ENCODE peak calls at places on chromosome 1, in five cellular contexts. One of them, this sample, is unnamed.

GRCh38 chr1:174976436-174977107 is 23.2 kb upstream of the CACYBP start:
- DNase-seq in fibroblast of mammary gland: peak; percentile 79
- DNase-seq in brain microvascular endothelial cell: peak; percentile 54
- DNase-seq in AG04450: no peak
- DNase-seq in tibial artery: no peak
- DNase-seq in this sample: no peak

GRCh38 chr1:109978761-109979488 is 5.6 kb upstream of the AHCYL1 start:
- DNase-seq in AG04450: no peak
- DNase-seq in brain microvascular endothelial cell: no peak
- DNase-seq in fibroblast of mammary gland: no peak
- DNase-seq in tibial artery: no peak
- DNase-seq in this sample: no peak

GRCh38 chr1:147853391-147853790 is 49.2 kb upstream of the GJA8 start:
- DNase-seq in brain microvascular endothelial cell: peak; percentile 12
- DNase-seq in tibial artery: no peak
- DNase-seq in fibroblast of mammary gland: peak; percentile 6
- DNase-seq in AG04450: no peak
- DNase-seq in this sample: no peak

GRCh38 chr1:91745649-91746383 is 140.1 kb downstream of the TGFBR3 start:
- DNase-seq in fibroblast of mammary gland: peak; percentile 45
- DNase-seq in AG04450: no peak
- DNase-seq in brain microvascular endothelial cell: no peak
- DNase-seq in tibial artery: no peak
- DNase-seq in this sample: no peak

GRCh38 chr1:97761637-97762036 is 159.2 kb downstream of the DPYD start:
- DNase-seq in tibial artery: no peak
- DNase-seq in brain microvascular endothelial cell: no peak
- DNase-seq in fibroblast of mammary gland: no peak
- DNase-seq in AG04450: no peak
- DNase-seq in this sample: no peak

GRCh38 chr1:169624122-169624521 is 5.8 kb downstream of the SELP start:
- DNase-seq in tibial artery: no peak
- DNase-seq in brain microvascular endothelial cell: no peak
- DNase-seq in AG04450: no peak
- DNase-seq in fibroblast of mammary gland: no peak
- DNase-seq in this sample: no peak

GRCh38 chr1:145782166-145783099 is 41.5 kb downstream of the RNF115 start:
- DNase-seq in fibroblast of mammary gland: peak; percentile 94
- DNase-seq in AG04450: peak; percentile 69
- DNase-seq in brain microvascular endothelial cell: peak; percentile 58
- DNase-seq in tibial artery: no peak
- DNase-seq in this sample: no peak

GRCh38 chr1:28830814-28831213 is 18.8 kb downstream of the OPRD1 start:
- DNase-seq in AG04450: no peak
- DNase-seq in brain microvascular endothelial cell: no peak
- DNase-seq in fibroblast of mammary gland: no peak
- DNase-seq in tibial artery: no peak
- DNase-seq in this sample: no peak

GRCh38 chr1:53348491-53349368 is 20.9 kb upstream of the LRP8 start:
- DNase-seq in fibroblast of mammary gland: no peak
- DNase-seq in AG04450: no peak
- DNase-seq in tibial artery: peak; percentile 12
- DNase-seq in brain microvascular endothelial cell: no peak
- DNase-seq in this sample: peak; percentile 48

GRCh38 chr1:68780919-68781318 is 284.0 kb upstream of the DEPDC1 start:
- DNase-seq in AG04450: no peak
- DNase-seq in brain microvascular endothelial cell: no peak
- DNase-seq in tibial artery: no peak
- DNase-seq in fibroblast of mammary gland: no peak
- DNase-seq in this sample: no peak

GRCh38 chr1:174995916-174996315 is 3.8 kb upstream of the CACYBP start:
- DNase-seq in tibial artery: no peak
- DNase-seq in brain microvascular endothelial cell: peak; percentile 20
- DNase-seq in fibroblast of mammary gland: peak; percentile 65
- DNase-seq in AG04450: no peak
- DNase-seq in this sample: no peak

GRCh38 chr1:92486251-92487077 is at the start of gene GFI1:
- DNase-seq in brain microvascular endothelial cell: no peak
- DNase-seq in AG04450: no peak
- DNase-seq in fibroblast of mammary gland: no peak
- DNase-seq in tibial artery: no peak
- DNase-seq in this sample: no peak

GRCh38 chr1:102015728-102016127 is 19.0 kb upstream of the OLFM3 start:
- DNase-seq in tibial artery: no peak
- DNase-seq in AG04450: no peak
- DNase-seq in fibroblast of mammary gland: no peak
- DNase-seq in brain microvascular endothelial cell: no peak
- DNase-seq in this sample: no peak

GRCh38 chr1:87325982-87326738 is 2.5 kb upstream of the LMO4 start:
- DNase-seq in tibial artery: peak; percentile 25
- DNase-seq in brain microvascular endothelial cell: peak; percentile 40
- DNase-seq in fibroblast of mammary gland: peak; percentile 65
- DNase-seq in AG04450: no peak
- DNase-seq in this sample: no peak

GRCh38 chr1:110765640-110766335 is 91.0 kb upstream of the KCNA3 start:
- DNase-seq in AG04450: peak; percentile 18
- DNase-seq in brain microvascular endothelial cell: peak; percentile 28
- DNase-seq in fibroblast of mammary gland: peak; percentile 57
- DNase-seq in tibial artery: no peak
- DNase-seq in this sample: no peak

GRCh38 chr1:181504294-181505115 is 21.2 kb downstream of the CACNA1E start:
- DNase-seq in fibroblast of mammary gland: peak; percentile 25
- DNase-seq in brain microvascular endothelial cell: peak; percentile 7
- DNase-seq in tibial artery: no peak
- DNase-seq in AG04450: no peak
- DNase-seq in this sample: no peak

GRCh38 chr1:202664083-202664482 is 46.2 kb downstream of the SYT2 start:
- DNase-seq in brain microvascular endothelial cell: peak; percentile 22
- DNase-seq in AG04450: no peak
- DNase-seq in tibial artery: no peak
- DNase-seq in fibroblast of mammary gland: peak; percentile 27
- DNase-seq in this sample: no peak

GRCh38 chr1:117645343-117645742 is 39.5 kb downstream of the TENT5C start:
- DNase-seq in brain microvascular endothelial cell: no peak
- DNase-seq in AG04450: no peak
- DNase-seq in tibial artery: no peak
- DNase-seq in fibroblast of mammary gland: no peak
- DNase-seq in this sample: no peak

GRCh38 chr1:151197863-151198253 is 494 bp upstream of the PIP5K1A start:
- DNase-seq in fibroblast of mammary gland: no peak
- DNase-seq in AG04450: no peak
- DNase-seq in tibial artery: no peak
- DNase-seq in brain microvascular endothelial cell: no peak
- DNase-seq in this sample: no peak

GRCh38 chr1:202046227-202046626 is 35.8 kb downstream of the ELF3 start:
- DNase-seq in brain microvascular endothelial cell: no peak
- DNase-seq in tibial artery: no peak
- DNase-seq in fibroblast of mammary gland: no peak
- DNase-seq in AG04450: no peak
- DNase-seq in this sample: no peak

GRCh38 chr1:117838911-117839310 is 90.5 kb downstream of the GDAP2 start:
- DNase-seq in AG04450: no peak
- DNase-seq in fibroblast of mammary gland: peak; percentile 87
- DNase-seq in brain microvascular endothelial cell: peak; percentile 30
- DNase-seq in tibial artery: no peak
- DNase-seq in this sample: no peak

GRCh38 chr1:235923466-235924008 is 56.8 kb upstream of the LYST start:
- DNase-seq in tibial artery: no peak
- DNase-seq in AG04450: peak; percentile 53
- DNase-seq in brain microvascular endothelial cell: peak; percentile 43
- DNase-seq in fibroblast of mammary gland: peak; percentile 66
- DNase-seq in this sample: no peak

GRCh38 chr1:47765742-47766485 is 231.3 kb downstream of the TRABD2B start:
- DNase-seq in brain microvascular endothelial cell: no peak
- DNase-seq in AG04450: no peak
- DNase-seq in fibroblast of mammary gland: no peak
- DNase-seq in tibial artery: no peak
- DNase-seq in this sample: no peak

GRCh38 chr1:162587347-162587746 is 25.8 kb downstream of the UAP1 start:
- DNase-seq in brain microvascular endothelial cell: no peak
- DNase-seq in fibroblast of mammary gland: no peak
- DNase-seq in AG04450: no peak
- DNase-seq in tibial artery: no peak
- DNase-seq in this sample: no peak

GRCh38 chr1:205046870-205047269 is 3.9 kb downstream of the CNTN2 start:
- DNase-seq in brain microvascular endothelial cell: no peak
- DNase-seq in AG04450: no peak
- DNase-seq in fibroblast of mammary gland: no peak
- DNase-seq in tibial artery: no peak
- DNase-seq in this sample: no peak

GRCh38 chr1:19651141-19651737 is 7.1 kb downstream of the NBL1 start:
- DNase-seq in fibroblast of mammary gland: peak; percentile 63
- DNase-seq in brain microvascular endothelial cell: peak; percentile 43
- DNase-seq in tibial artery: no peak
- DNase-seq in AG04450: no peak
- DNase-seq in this sample: no peak

GRCh38 chr1:39127513-39127912 is 77.0 kb upstream of the MACF1 start:
- DNase-seq in tibial artery: peak; percentile 68
- DNase-seq in AG04450: no peak
- DNase-seq in brain microvascular endothelial cell: peak; percentile 59
- DNase-seq in fibroblast of mammary gland: peak; percentile 89
- DNase-seq in this sample: no peak

GRCh38 chr1:44110916-44111315 is 7.7 kb upstream of the KLF17 start:
- DNase-seq in brain microvascular endothelial cell: no peak
- DNase-seq in tibial artery: no peak
- DNase-seq in fibroblast of mammary gland: no peak
- DNase-seq in AG04450: no peak
- DNase-seq in this sample: no peak

GRCh38 chr1:44105810-44106209 is 12.8 kb upstream of the KLF17 start:
- DNase-seq in tibial artery: no peak
- DNase-seq in fibroblast of mammary gland: no peak
- DNase-seq in brain microvascular endothelial cell: no peak
- DNase-seq in AG04450: no peak
- DNase-seq in this sample: no peak

GRCh38 chr1:44111861-44112260 is 6.8 kb upstream of the KLF17 start:
- DNase-seq in AG04450: no peak
- DNase-seq in fibroblast of mammary gland: no peak
- DNase-seq in brain microvascular endothelial cell: no peak
- DNase-seq in tibial artery: no peak
- DNase-seq in this sample: no peak

GRCh38 chr1:44108971-44109370 is 9.7 kb upstream of the KLF17 start:
- DNase-seq in brain microvascular endothelial cell: no peak
- DNase-seq in AG04450: no peak
- DNase-seq in tibial artery: no peak
- DNase-seq in fibroblast of mammary gland: no peak
- DNase-seq in this sample: no peak

DNA sequence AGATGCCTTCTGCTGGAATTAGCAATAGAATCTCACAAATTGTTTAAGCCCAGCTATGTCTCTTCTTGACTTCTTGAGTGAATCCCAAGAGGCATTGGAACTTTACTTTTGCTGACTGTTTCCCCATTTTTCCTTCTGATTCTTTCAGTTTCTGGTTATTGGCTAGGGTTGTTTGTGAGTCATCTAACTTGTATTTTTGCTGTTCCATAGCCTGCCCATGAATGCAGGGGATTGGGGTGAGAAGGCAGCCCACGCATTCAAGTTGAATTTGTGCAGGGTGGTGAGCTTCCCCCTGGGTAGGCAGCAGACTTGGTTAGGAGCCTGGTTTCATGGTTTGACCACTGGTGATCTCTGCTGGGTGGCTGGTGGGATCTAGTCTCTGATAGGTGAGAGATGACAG is 10.4 kb upstream of the KLF17 start:
- DNase-seq in brain microvascular endothelial cell: no peak
- DNase-seq in AG04450: peak; percentile 8
- DNase-seq in fibroblast of mammary gland: peak; percentile 83
- DNase-seq in tibial artery: no peak
- DNase-seq in this sample: no peak
- H3K4me3 ChIP-seq in brain microvascular endothelial cell: no peak overlapping the region
- H3K4me3 ChIP-seq in AG04450: no peak overlapping the region
- H3K4me3 ChIP-seq in fibroblast of mammary gland: no peak overlapping the region
- H3K4me3 ChIP-seq in tibial artery: no peak overlapping the region
- H3K4me3 ChIP-seq in this sample: no peak overlapping the region

GRCh38 chr1:23485002-23485332 is 988 bp upstream of the ASAP3 start:
- DNase-seq in tibial artery: no peak
- DNase-seq in AG04450: no peak
- DNase-seq in brain microvascular endothelial cell: no peak
- DNase-seq in fibroblast of mammary gland: no peak
- DNase-seq in this sample: no peak
- H3K4me3 ChIP-seq in tibial artery: peak overlapping the region; percentile 81
- H3K4me3 ChIP-seq in AG04450: peak overlapping the region; percentile 81
- H3K4me3 ChIP-seq in brain microvascular endothelial cell: peak overlapping the region; percentile 67
- H3K4me3 ChIP-seq in fibroblast of mammary gland: peak overlapping the region; percentile 66
- H3K4me3 ChIP-seq in this sample: no peak overlapping the region

GRCh38 chr1:200659269-200659668 is 10.4 kb downstream of the DDX59 start:
- DNase-seq in AG04450: peak; percentile 2
- DNase-seq in brain microvascular endothelial cell: peak; percentile 18
- DNase-seq in fibroblast of mammary gland: no peak
- DNase-seq in tibial artery: no peak
- DNase-seq in this sample: peak; percentile 84

GRCh38 chr1:200665851-200666250 is 3.9 kb downstream of the DDX59 start:
- DNase-seq in fibroblast of mammary gland: peak; percentile 49
- DNase-seq in AG04450: no peak
- DNase-seq in tibial artery: no peak
- DNase-seq in brain microvascular endothelial cell: no peak
- DNase-seq in this sample: no peak

GRCh38 chr1:200666309-200666708 is 3.4 kb downstream of the DDX59 start:
- DNase-seq in brain microvascular endothelial cell: no peak
- DNase-seq in fibroblast of mammary gland: no peak
- DNase-seq in tibial artery: no peak
- DNase-seq in AG04450: no peak
- DNase-seq in this sample: no peak

GRCh38 chr1:200658037-200658808 is 11.5 kb downstream of the DDX59 start:
- DNase-seq in fibroblast of mammary gland: no peak
- DNase-seq in brain microvascular endothelial cell: no peak
- DNase-seq in AG04450: no peak
- DNase-seq in tibial artery: no peak
- DNase-seq in this sample: no peak

GRCh38 chr1:200660719-200661118 is 9.0 kb downstream of the DDX59 start:
- DNase-seq in brain microvascular endothelial cell: no peak
- DNase-seq in AG04450: no peak
- DNase-seq in tibial artery: peak; percentile 34
- DNase-seq in fibroblast of mammary gland: peak; percentile 59
- DNase-seq in this sample: no peak
- H3K4me3 ChIP-seq in brain microvascular endothelial cell: no peak overlapping the region
- H3K4me3 ChIP-seq in AG04450: no peak overlapping the region
- H3K4me3 ChIP-seq in tibial artery: no peak overlapping the region
- H3K4me3 ChIP-seq in fibroblast of mammary gland: no peak overlapping the region
- H3K4me3 ChIP-seq in this sample: no peak overlapping the region

DNA sequence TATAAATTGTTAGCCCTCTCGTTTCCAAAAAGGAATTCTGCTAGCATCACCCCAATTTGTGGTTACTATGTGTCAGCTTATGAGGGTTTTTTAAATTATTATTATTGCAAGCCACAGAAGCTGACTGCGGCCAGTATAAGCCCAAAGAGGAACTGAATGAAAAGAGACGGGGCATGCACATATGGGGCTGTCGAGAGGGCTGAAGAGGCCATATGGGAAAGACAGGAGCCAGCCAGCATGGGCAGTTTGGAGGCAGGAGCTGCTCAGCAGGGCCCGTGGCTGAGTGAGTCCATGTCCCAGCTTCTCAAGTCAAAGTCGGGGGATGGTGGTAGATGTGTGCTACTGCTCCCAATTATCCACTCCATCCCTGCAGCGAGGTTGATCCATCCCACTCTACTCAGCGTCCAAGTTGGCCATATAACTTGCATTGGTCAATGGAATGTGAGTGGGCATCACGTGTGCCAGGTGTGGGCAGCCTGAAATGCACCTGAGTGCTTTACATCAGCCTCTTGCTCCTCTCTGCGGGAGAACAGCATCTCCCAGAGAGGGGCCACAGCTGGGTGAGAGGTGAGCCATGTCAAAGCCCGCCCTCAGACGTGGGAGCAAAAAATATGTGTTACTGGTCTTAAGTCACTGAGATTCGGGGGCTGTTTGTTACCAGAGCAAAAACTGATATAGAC is 37.6 kb upstream of the LDLRAP1 start:
- DNase-seq in tibial artery: no peak
- DNase-seq in fibroblast of mammary gland: no peak
- DNase-seq in AG04450: no peak
- DNase-seq in brain microvascular endothelial cell: no peak
- DNase-seq in this sample: peak; percentile 13
- H3K4me3 ChIP-seq in tibial artery: no peak overlapping the region
- H3K4me3 ChIP-seq in fibroblast of mammary gland: no peak overlapping the region
- H3K4me3 ChIP-seq in AG04450: no peak overlapping the region
- H3K4me3 ChIP-seq in brain microvascular endothelial cell: no peak overlapping the region
- H3K4me3 ChIP-seq in this sample: no peak overlapping the region